ENCODE peak calls at places on chromosomes 16 and 17, in nine cellular contexts. M is vagina, Y is GM23338, K is breast epithelium, W is SK-N-SH, T is GM12878, A is prostate gland, G is K562, U is esophagus muscularis mucosa. F is an unnamed sample. For H3K4me1, the result is how much of the 10 kb centered on the place peaks cover.

GRCh38 chr17:16255481-16255901 is 38.5 kb downstream of the PIGL start:
- DNase-seq in M (no peak), Y (peak), K (no peak), W (no peak), T (no peak), A (peak), G (no peak), U (no peak), F (peak)

GRCh38 chr17:13047016-13047415 is 29.2 kb upstream of the ELAC2 start:
- DNase-seq in M (no peak), Y (no peak), K (no peak), W (no peak), T (no peak), A (no peak), G (no peak), U (no peak), F (no peak)

GRCh38 chr16:24010440-24011089 is 174.8 kb downstream of the PRKCB start:
- DNase-seq in M (no peak), Y (peak), K (no peak), W (peak), T (peak), A (peak), G (peak), U (no peak), F (peak)

GRCh38 chr16:88554711-88555264 is 15.4 kb upstream of the ZC3H18 start:
- DNase-seq in M (no peak), Y (no peak), K (no peak), W (no peak), T (no peak), A (no peak), G (peak), U (no peak), F (no peak)

GRCh38 chr17:65698381-65699061 is 137.1 kb upstream of the AXIN2 start:
- DNase-seq in M (no peak), Y (peak), K (no peak), W (no peak), T (no peak), A (no peak), G (no peak), U (no peak), F (no peak)

GRCh38 chr17:58492238-58493121 is 4.3 kb upstream of the HSF5 start:
- DNase-seq in M (no peak), Y (no peak), K (no peak), W (no peak), T (no peak), A (no peak), G (peak), U (peak), F (no peak)

GRCh38 chr17:44331249-44331760 is 6.7 kb upstream of the SLC25A39 start:
- DNase-seq in M (no peak), Y (peak), K (no peak), W (peak), T (no peak), A (peak), G (peak), U (no peak), F (peak)

GRCh38 chr16:354971-355441 is 2.5 kb upstream of the AXIN1 start:
- DNase-seq in M (no peak), Y (no peak), K (no peak), W (no peak), T (no peak), A (no peak), G (no peak), U (no peak), F (no peak)

GRCh38 chr16:35252356-35252936 is 1793.0 kb downstream of the TP53TG3F start:
- DNase-seq in M (no peak), Y (no peak), K (no peak), W (no peak), T (no peak), A (no peak), G (no peak), U (no peak), F (no peak)

GRCh38 chr17:58326609-58327341 is 1.8 kb downstream of the TSPOAP1 start:
- DNase-seq in M (no peak), Y (no peak), K (no peak), W (peak), T (no peak), A (no peak), G (no peak), U (no peak), F (no peak)

GRCh38 chr17:51435641-51436091 is 175.3 kb downstream of the UTP18 start:
- DNase-seq in M (no peak), Y (peak), K (peak), W (peak), T (no peak), A (peak), G (peak), U (peak), F (peak)

GRCh38 chr17:27564463-27564862 is 66.5 kb upstream of the LGALS9 start:
- DNase-seq in M (no peak), Y (no peak), K (no peak), W (no peak), T (no peak), A (no peak), G (peak), U (no peak), F (no peak)

GRCh38 chr17:32588982-32589381 is 102.2 kb downstream of the CDK5R1 start:
- DNase-seq in M (no peak), Y (peak), K (no peak), W (peak), T (no peak), A (no peak), G (peak), U (no peak), F (no peak)

GRCh38 chr17:28133562-28133970 is 91.1 kb downstream of the NLK start:
- DNase-seq in M (no peak), Y (no peak), K (no peak), W (no peak), T (no peak), A (no peak), G (no peak), U (no peak), F (no peak)

GRCh38 chr17:69407759-69408158 is 6.7 kb upstream of the MAP2K6 start:
- DNase-seq in M (no peak), Y (no peak), K (no peak), W (no peak), T (no peak), A (no peak), G (no peak), U (no peak), F (no peak)

GRCh38 chr17:75723201-75723930 is 2.1 kb downstream of the ITGB4 start:
- DNase-seq in M (no peak), Y (no peak), K (no peak), W (no peak), T (no peak), A (peak), G (no peak), U (no peak), F (peak)

GRCh38 chr17:75720656-75721462 is at the start of gene ITGB4:
- DNase-seq in M (no peak), Y (peak), K (peak), W (peak), T (no peak), A (peak), G (peak), U (no peak), F (peak)

GRCh38 chr17:75722542-75723095 is 1.4 kb downstream of the ITGB4 start:
- DNase-seq in M (no peak), Y (no peak), K (no peak), W (peak), T (no peak), A (no peak), G (no peak), U (no peak), F (no peak)

GRCh38 chr17:75721463-75722011 is 278 bp downstream of the ITGB4 start:
- DNase-seq in M (no peak), Y (peak), K (no peak), W (peak), T (no peak), A (no peak), G (no peak), U (no peak), F (peak)

GRCh38 chr17:75722076-75722475 is 817 bp downstream of the ITGB4 start:
- DNase-seq in M (no peak), Y (no peak), K (no peak), W (peak), T (no peak), A (no peak), G (no peak), U (no peak), F (peak)
- H3K4me3 ChIP-seq in M (peak), Y (peak), K (peak), W (no peak), T (no peak), A (peak), G (no peak), U (peak), F (peak)

GRCh38 chr16:15607700-15608396 is 35.1 kb downstream of the MARF1 start:
- DNase-seq in M (peak), Y (no peak), K (no peak), W (no peak), T (no peak), A (no peak), G (no peak), U (no peak), F (no peak)
- TF ChIP-seq POLR2AphosphoS5 in M (no peak), Y (no peak), K (no peak), W (no peak), T (no peak), A (peak), G (no peak), U (peak), F (no peak)

DNA sequence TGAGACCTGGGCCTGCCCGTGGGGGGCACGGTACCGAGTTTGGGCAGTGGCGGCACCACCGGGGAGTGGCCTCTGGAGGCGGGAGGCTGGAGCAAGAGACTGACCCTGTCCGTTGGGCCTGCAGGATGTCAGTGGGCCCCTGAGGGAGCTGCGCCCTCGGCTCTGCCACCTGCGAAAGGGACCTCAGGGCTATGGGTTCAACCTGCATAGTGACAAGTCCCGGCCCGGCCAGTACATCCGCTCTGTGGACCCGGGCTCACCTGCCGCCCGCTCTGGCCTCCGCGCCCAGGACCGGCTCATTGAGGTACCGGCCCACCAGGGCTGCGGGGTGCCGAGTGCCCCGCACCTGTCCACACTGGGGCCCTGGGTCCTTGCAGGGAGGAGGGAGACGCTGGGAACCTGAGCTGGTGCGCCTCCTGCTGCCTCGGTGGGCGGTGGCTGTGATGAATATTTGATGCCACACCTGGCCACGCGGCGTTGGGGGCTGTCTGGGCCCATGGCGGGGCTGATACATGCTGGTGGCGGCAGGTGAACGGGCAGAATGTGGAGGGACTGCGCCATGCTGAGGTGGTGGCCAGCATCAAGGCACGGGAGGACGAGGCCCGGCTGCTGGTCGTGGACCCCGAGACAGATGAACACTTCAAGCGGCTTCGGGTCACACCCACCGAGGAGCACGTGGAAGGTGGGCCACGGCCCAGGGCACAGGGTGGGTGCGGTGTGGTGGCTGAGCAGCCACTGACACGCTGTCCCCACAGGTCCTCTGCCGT is 9.7 kb downstream of the NHERF2 start:
- DNase-seq in M (no peak), Y (no peak), K (no peak), W (no peak), T (no peak), A (no peak), G (no peak), U (no peak), F (no peak)
- H3K4me1 ChIP-seq in M (half or more), Y (under half), K (under half), W (under half), T (under half), A (half or more), G (under half), U (half or more), F (half or more)

DNA sequence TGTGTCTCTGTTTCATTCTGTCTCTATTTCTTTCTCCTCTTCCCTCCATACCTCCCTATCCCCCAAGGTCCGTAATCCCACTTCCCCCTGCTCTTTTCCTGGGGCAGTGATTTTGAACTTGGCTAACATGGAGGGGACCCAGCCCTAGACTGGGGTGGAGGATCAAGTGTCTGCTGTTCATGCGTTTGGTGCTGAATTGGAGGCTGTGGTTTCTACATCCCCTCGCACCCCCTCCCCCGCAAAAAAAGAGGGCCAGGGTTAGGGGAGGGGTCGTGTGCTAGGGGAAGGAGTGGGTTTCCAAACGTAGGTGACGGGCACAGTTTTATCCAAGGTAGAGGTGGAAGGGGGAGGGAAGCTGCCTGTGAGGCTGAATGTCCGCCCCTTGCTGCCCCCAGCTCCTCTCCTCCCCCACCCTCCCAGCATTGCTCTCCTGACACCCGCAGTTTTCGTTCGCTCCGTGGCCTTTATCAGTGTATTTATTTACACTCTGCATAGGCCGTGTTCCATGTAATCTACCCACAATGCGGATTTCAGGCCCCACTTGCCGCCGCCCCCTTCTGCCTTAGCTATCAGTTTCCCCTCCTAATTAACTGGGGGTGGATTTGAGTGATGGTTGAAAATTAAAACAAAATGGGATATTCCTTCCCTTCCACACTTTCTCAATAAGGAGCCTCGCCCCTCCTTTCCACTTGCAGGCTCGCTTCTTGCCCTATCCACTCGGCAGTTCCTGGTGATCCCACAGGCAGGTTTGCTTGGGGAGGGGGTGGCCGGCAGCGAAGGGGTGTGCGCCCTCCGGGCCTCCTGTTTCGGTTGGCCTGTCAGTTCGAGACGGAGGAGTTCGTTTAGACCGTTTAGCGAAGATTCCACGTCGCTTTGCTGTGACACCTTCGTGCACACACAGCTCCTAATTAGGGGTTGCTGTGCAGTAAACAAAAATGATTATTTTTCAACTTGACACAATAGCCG is 2.0 kb downstream of the GNAO1 start:
- DNase-seq in M (no peak), Y (peak), K (no peak), W (peak), T (no peak), A (no peak), G (no peak), U (no peak), F (no peak)
- H3K4me3 ChIP-seq in M (peak), Y (peak), K (peak), W (peak), T (no peak), A (no peak), G (no peak), U (no peak), F (peak)

DNA sequence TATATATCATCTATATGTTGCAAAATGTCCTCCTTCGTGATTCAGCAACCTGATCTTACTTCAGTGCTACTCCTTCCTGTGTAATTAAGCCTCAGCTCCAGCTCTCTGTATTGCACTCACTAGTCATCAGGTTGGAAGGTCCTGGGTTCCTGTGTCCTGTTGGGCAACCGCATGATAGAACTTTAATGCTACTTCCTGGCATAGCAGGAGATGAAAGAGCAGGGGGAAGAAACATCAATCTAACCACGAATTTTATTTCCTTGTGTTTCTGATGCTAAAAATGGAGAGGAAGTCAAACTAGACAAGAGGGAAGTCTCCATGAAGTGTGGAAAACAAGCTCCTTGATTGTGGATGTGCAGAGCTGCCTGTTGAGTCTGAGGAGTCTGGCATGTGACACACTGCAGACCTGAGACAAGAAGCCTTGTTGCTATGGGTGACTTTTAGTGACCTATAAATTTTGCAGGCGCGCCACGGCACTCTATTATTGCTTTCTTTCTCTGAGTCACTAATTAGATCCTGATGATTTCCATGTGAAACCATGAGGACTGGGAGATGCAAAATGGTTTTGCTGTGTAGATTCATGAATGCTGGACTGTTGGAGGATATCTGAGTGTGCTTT is 25.6 kb downstream of the IGSF6 start:
- DNase-seq in M (no peak), Y (no peak), K (no peak), W (peak), T (no peak), A (no peak), G (no peak), U (no peak), F (no peak)
- TF ChIP-seq POLR2AphosphoS5 in M (peak), Y (no peak), K (peak), W (peak), T (no peak), A (no peak), G (no peak), U (no peak), F (no peak)

GRCh38 chr17:7888184-7888920 is at the start of gene CHD3:
- DNase-seq in M (peak), Y (peak), K (peak), W (no peak), T (no peak), A (peak), G (no peak), U (no peak), F (peak)

GRCh38 chr17:7887482-7888183 is 956 bp upstream of the CHD3 start:
- DNase-seq in M (peak), Y (peak), K (peak), W (peak), T (peak), A (peak), G (peak), U (peak), F (peak)

GRCh38 chr17:7886227-7887037 is 2.2 kb upstream of the CHD3 start:
- DNase-seq in M (peak), Y (peak), K (no peak), W (peak), T (no peak), A (peak), G (no peak), U (no peak), F (peak)

GRCh38 chr17:7885357-7886226 is 3.0 kb upstream of the CHD3 start:
- DNase-seq in M (no peak), Y (peak), K (peak), W (peak), T (no peak), A (peak), G (peak), U (no peak), F (peak)

DNA sequence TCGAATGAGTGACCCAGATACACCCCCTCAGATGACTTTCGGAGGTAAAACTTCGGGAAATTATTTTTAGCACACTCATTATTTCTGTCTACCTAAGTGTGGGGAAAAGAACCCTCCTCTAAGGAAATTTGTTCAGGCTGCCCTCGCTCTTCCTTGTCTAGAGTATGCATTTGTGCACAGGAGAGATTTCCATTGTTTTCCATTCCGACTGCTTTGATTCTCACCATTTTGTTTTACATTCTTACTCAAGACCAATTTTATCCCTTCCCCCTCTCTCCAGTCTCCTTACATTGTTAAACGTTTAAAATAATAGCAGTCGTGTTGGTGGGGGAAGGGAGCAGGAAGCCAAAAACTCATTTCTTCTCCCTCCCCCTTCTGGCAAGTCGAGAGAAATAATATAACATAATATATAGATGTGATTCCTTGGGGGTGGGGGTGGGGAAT is 1.5 kb upstream of the CHD3 start:
- DNase-seq in M (no peak), Y (peak), K (no peak), W (no peak), T (no peak), A (no peak), G (no peak), U (no peak), F (no peak)
- H3K4me1 ChIP-seq in M (half or more), Y (under half), K (under half), W (under half), T (under half), A (under half), G (under half), U (under half), F (under half)

GRCh38 chr16:87457051-87457611 is 35.7 kb downstream of the ZCCHC14 start:
- DNase-seq in M (no peak), Y (no peak), K (no peak), W (peak), T (no peak), A (no peak), G (no peak), U (no peak), F (no peak)
- H3K4me3 ChIP-seq in M (no peak), Y (no peak), K (no peak), W (peak), T (no peak), A (no peak), G (no peak), U (no peak), F (no peak)